ENCODE peak calls at places on chromosomes 13 and 19, in six cellular contexts. L is fibroblast of lung, P is hepatocyte, T is GM23248, H is K562, F is OCI-LY7. N is an unnamed sample. For H3K36me3, the result is how much of the 10 kb centered on the place peaks cover.

GRCh38 chr13:19586904-19587634 is 25.7 kb upstream of the TPTE2 start:
- DNase-seq in L (peak), P (no peak), T (peak), H (peak), F (peak), N (peak)

GRCh38 chr13:79678100-79678499 is 197.1 kb downstream of the NDFIP2 start:
- DNase-seq in L (peak), P (peak), T (peak), H (no peak), F (no peak), N (no peak)

GRCh38 chr19:17109962-17110598 is 34.5 kb downstream of the MYO9B start:
- DNase-seq in L (no peak), P (no peak), T (no peak), H (no peak), F (no peak), N (no peak)

GRCh38 chr13:19836472-19836871 is 27.0 kb downstream of the ZMYM5 start:
- DNase-seq in L (peak), P (no peak), T (peak), H (no peak), F (no peak), N (no peak)

GRCh38 chr13:44710576-44710975 is 134.4 kb upstream of the TSC22D1 start:
- DNase-seq in L (peak), P (no peak), T (peak), H (no peak), F (no peak), N (no peak)

GRCh38 chr13:95245072-95245471 is 56.2 kb downstream of the ABCC4 start:
- DNase-seq in L (no peak), P (no peak), T (no peak), H (no peak), F (no peak), N (no peak)

GRCh38 chr13:33303885-33304284 is 18.3 kb upstream of the STARD13 start:
- DNase-seq in L (peak), P (no peak), T (peak), H (no peak), F (no peak), N (no peak)

GRCh38 chr13:99347911-99348451 is 40.8 kb upstream of the GPR183 start:
- DNase-seq in L (no peak), P (no peak), T (peak), H (no peak), F (no peak), N (no peak)

GRCh38 chr19:49929121-49929610 is at the start of the genes ATF5 and NUP62:
- DNase-seq in L (peak), P (peak), T (peak), H (peak), F (peak), N (peak)

GRCh38 chr19:13795595-13796300 is 505 bp downstream of the ZSWIM4 start:
- DNase-seq in L (peak), P (peak), T (peak), H (peak), F (no peak), N (peak)

GRCh38 chr13:83940742-83941141 is 58.5 kb upstream of the SLITRK1 start:
- DNase-seq in L (peak), P (no peak), T (peak), H (no peak), F (no peak), N (no peak)

GRCh38 chr19:5823579-5824281 is 15.8 kb downstream of the FUT6 start:
- DNase-seq in L (no peak), P (no peak), T (no peak), H (peak), F (no peak), N (peak)

DNA sequence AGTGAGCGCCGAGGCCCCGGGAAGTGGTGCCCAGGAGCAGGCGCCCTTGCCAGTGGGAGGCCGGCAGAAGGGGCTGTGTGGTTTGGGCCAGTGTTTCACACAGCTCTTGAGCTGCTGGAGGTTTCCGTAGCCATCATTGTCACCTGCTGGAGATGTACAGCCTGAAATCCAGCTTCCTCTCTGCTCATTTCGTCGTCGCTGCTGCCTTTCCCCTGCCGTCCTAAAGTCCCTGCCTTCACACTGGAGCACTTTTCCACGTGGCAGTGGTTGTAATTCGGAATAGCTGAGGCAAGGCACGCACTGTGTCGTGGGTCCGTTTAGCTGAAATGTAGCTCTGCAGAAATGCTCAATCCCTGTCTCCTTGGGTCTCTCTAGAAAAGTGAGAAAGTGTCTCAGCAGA is 13.2 kb downstream of the DAZAP1 start:
- DNase-seq in L (no peak), P (no peak), T (no peak), H (no peak), F (no peak), N (no peak)
- H3K36me3 ChIP-seq in L (half or more), P (under half), T (under half), H (half or more), F (half or more), N (under half)

GRCh38 chr19:40806385-40807146 is 7.6 kb downstream of the EGLN2 start:
- DNase-seq in L (peak), P (peak), T (peak), H (peak), F (peak), N (peak)
- H3K4me3 ChIP-seq in L (no peak), P (no peak), T (peak), H (no peak), F (no peak), N (peak)

GRCh38 chr13:50220938-50221337 is 205.7 kb downstream of the KCNRG start:
- DNase-seq in L (no peak), P (no peak), T (no peak), H (no peak), F (no peak), N (no peak)
- H3K4me2 ChIP-seq in L (no peak), P (no peak), T (no peak), H (no peak), F (peak), N (no peak)

DNA sequence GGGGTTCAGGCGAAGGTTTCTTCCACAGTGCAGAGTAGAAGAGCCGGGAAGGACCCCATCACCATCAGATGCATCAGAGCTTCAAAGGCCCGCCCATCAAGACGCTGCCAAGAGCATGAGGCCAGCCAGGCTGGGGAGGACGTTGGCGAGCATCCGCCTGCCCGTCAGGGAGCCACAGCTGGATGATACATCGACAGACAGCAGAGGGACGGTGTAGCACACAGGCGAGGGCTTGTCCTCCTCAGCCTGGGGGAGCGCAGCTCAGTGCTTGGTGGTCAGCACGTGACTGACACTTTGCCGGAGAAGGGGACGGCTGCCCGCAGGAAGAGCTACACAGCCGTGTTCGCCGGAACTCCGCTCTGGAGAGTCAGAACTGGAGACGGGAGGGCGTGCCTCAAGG is 34.1 kb downstream of the CSNK1G2 start:
- DNase-seq in L (no peak), P (no peak), T (peak), H (no peak), F (no peak), N (no peak)
- H3K36me3 ChIP-seq in L (under half), P (under half), T (under half), H (half or more), F (under half), N (under half)

N was measured in GM23338.